ENCODE peak calls at places on chromosomes 2 and 18, in six cellular contexts. F is psoas muscle, N is lower lobe of right lung, C is HepG2, Q is PC-9, S is cardiac muscle cell. Y is an unnamed sample. For H3K4me1, the result is how much of the 10 kb centered on the place peaks cover.

GRCh38 chr18:77000527-77000926 is 132.1 kb downstream of the MBP start:
- DNase-seq in N (peak), Q (no peak), S (peak), C (no peak), F (peak), Y (peak)

GRCh38 chr2:20186078-20186854 is 38.7 kb downstream of the SDC1 start:
- DNase-seq in Q (peak), C (peak), N (peak), F (no peak), S (peak), Y (no peak)

GRCh38 chr2:233813236-233814062 is 35.3 kb downstream of the MROH2A start:
- DNase-seq in S (no peak), F (no peak), C (no peak), Q (no peak), N (peak), Y (no peak)

GRCh38 chr2:84894131-84894586 is 11.3 kb upstream of the TMSB10 start:
- DNase-seq in F (no peak), N (no peak), S (no peak), Q (peak), C (no peak), Y (peak)

GRCh38 chr2:117936871-117937428 is 76.9 kb downstream of the CCDC93 start:
- DNase-seq in S (no peak), F (no peak), Q (no peak), C (no peak), N (no peak), Y (no peak)

GRCh38 chr18:47036298-47036874 is 965 bp upstream of the ELOA2 start:
- DNase-seq in F (no peak), N (no peak), S (peak), C (peak), Q (no peak), Y (peak)

GRCh38 chr2:146080925-146081324 is 1561.0 kb upstream of the ZEB2 start:
- DNase-seq in Q (no peak), S (no peak), F (no peak), C (no peak), N (no peak), Y (no peak)

GRCh38 chr2:170817247-170817998 is 736 bp downstream of the GAD1 start:
- DNase-seq in N (no peak), S (peak), Q (no peak), F (no peak), C (no peak), Y (peak)

GRCh38 chr2:128405467-128405900 is 86.8 kb upstream of the HS6ST1 start:
- DNase-seq in F (peak), Q (no peak), C (no peak), N (no peak), S (no peak), Y (no peak)

GRCh38 chr18:55552498-55553189 is 35.3 kb downstream of the TCF4 start:
- DNase-seq in Q (no peak), F (no peak), N (no peak), C (no peak), S (no peak), Y (no peak)

GRCh38 chr2:5123597-5124196 is 568.5 kb upstream of the SOX11 start:
- DNase-seq in C (no peak), F (no peak), N (no peak), S (no peak), Q (no peak), Y (no peak)

DNA sequence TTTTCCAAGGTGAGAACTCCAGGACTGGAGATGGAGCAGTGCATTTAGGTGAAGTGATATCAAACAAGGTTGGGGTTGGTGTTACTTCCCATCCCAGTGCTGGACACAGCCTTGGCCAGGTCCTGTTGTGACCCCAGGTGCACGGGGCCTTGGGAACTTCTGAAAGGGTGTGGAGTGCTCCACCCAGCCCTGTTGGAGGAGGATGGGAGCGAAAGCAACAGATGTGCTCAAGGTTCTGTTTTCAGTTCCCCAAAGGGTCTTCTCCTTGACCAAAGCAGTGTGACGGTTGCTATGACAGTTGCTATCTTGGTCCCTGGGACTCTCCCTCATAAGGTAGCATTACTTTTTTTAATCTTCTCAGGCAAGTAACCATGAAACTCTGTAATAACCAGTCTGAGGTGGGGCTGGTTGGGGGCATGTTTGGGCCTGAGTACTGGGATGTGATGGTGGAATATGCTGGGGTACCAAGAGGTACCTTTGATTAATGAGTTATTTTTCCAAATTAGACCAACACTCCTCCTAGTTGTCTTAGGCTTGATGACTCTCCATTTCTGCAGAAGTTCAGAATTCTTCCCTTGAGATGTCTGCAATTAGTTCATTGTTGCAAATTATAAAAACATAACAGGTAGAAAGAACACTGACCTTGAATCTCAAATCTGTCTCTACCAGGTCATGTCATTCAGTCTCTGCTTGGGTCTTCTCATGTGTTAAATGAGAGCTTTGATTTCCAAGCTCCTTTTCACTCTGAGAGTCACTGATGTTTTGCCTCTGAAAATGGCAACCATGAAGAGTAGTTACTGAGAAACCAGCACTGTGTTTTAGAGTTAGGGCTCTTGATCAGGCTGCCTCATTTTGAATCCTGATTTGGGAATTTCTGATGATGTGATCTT is 154.5 kb downstream of the RPIA start:
- DNase-seq in F (no peak), Q (no peak), C (no peak), N (no peak), S (no peak), Y (no peak)
- H3K4me1 ChIP-seq in F (under half), Q (under half), C (under half), N (under half), S (under half), Y (under half)

DNA sequence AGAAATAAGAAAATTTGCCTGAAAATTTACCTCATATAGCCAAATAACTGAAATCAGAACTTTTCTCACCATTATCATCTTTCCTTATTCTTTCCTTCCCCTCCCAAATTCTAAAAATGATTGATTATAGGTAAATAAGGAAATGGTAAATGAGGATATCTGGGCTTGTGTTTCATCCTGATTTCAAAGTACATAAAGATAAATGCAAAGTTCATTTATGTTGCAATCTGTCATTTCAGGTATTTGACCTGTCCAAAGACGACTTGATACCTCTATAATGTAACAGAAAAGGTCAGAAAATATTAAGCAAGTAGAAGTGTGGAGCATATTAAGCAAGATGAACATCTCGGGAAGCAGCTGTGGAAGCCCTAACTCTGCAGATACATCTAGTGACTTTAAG is 3.4 kb downstream of the RBBP8 start:
- DNase-seq in N (no peak), F (no peak), S (no peak), C (peak), Q (no peak), Y (no peak)
- H3K4me3 ChIP-seq in N (no peak), F (no peak), S (no peak), C (no peak), Q (no peak), Y (no peak)

GRCh38 chr2:172455121-172455515 is 27.7 kb downstream of the ITGA6 start:
- DNase-seq in N (no peak), C (no peak), F (no peak), Q (peak), S (no peak), Y (no peak)

GRCh38 chr2:172452845-172453244 is 25.5 kb downstream of the ITGA6 start:
- DNase-seq in S (no peak), C (no peak), Q (no peak), N (no peak), F (no peak), Y (no peak)

GRCh38 chr2:172451923-172452322 is 24.5 kb downstream of the ITGA6 start:
- DNase-seq in F (no peak), N (no peak), C (no peak), S (no peak), Q (peak), Y (no peak)

GRCh38 chr2:172456002-172456401 is 28.6 kb downstream of the ITGA6 start:
- DNase-seq in N (no peak), C (no peak), F (no peak), S (no peak), Q (peak), Y (no peak)

DNA sequence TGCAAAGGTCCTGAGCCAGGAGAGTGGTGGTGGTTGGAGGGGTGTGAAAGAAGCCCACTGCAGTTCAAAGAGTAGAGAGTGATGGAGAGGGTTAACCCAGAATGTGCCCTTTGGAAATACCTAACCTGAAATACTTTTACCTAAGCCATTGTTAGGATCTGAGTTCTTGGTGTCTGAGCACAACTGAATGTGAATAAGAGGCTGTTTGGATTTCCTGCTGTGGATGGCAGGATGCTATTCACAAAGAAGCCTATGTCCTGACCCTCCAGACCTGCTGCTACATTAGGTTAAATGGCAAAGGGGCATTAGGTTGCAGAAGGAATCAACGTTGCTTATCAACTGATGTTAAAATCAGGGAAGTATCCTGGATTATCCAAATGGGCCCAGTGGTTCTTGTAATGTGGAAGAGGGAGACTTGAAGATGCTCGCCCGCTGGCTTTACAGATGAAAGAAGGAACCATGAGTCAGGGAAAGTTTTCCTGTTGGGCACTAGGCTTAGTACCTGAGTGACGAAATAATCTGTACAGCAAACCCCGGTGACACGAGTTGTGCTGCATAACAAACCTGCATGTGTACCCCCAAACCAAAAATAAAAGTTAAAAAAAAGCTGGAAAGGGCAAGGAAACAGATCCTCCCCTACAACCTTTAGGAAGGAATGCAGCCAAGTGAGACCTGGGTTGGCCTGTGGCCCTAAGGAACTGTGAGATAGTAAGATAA is 27.2 kb downstream of the ITGA6 start:
- DNase-seq in N (no peak), C (no peak), S (no peak), F (no peak), Q (no peak), Y (no peak)
- H3K4me1 ChIP-seq in N (under half), C (under half), S (under half), F (under half), Q (half or more), Y (half or more)

GRCh38 chr2:207810200-207810788 is 40.6 kb upstream of the FZD5 start:
- DNase-seq in S (no peak), N (no peak), F (no peak), Q (no peak), C (no peak), Y (no peak)
- H3K4me3 ChIP-seq in S (no peak), N (peak), F (peak), Q (peak), C (peak), Y (no peak)

GRCh38 chr2:96146881-96147592 is 1.8 kb upstream of the DUSP2 start:
- DNase-seq in Q (no peak), F (peak), N (peak), S (no peak), C (no peak), Y (peak)
- H3K4me1 ChIP-seq in Q (under half), F (under half), N (under half), S (under half), C (under half), Y (under half)

Y was measured in mammary epithelial cell.